ENCODE peak calls at places on chromosomes 7 and 10, in ten cellular contexts. G is thoracic aorta; A is hepatocyte; W is right atrium auricular region; Z is left ventricle myocardium inferior; F is GM23248; L is Panc1; M is ovary; Y is CD8-positive, alpha-beta memory T cell; O is effector memory CD4-positive, alpha-beta T cell. B is an unnamed sample. For H3K4me1, the result is how much of the 10 kb centered on the place peaks cover.

GRCh38 chr7:32532716-32533115 is 37.4 kb downstream of the AVL9 start:
- DNase-seq in O (no peak), W (no peak), A (no peak), Y (no peak), F (no peak), G (no peak), M (no peak), L (no peak), Z (no peak), B (no peak)

GRCh38 chr7:155972247-155972646 is 160.0 kb upstream of the SHH start:
- DNase-seq in L (no peak), Z (no peak), W (no peak), G (no peak), Y (no peak), M (no peak), A (no peak), F (no peak), O (no peak), B (no peak)

GRCh38 chr10:68155615-68156205 is 46.4 kb downstream of the MYPN start:
- DNase-seq in W (no peak), M (no peak), Y (no peak), O (no peak), Z (no peak), A (no peak), L (no peak), F (peak), G (no peak), B (no peak)

GRCh38 chr10:121500591-121501341 is 97.5 kb downstream of the FGFR2 start:
- DNase-seq in Y (no peak), W (no peak), M (no peak), Z (no peak), G (no peak), A (no peak), O (no peak), L (no peak), F (no peak), B (no peak)

GRCh38 chr10:34292178-34292565 is 522.9 kb downstream of the PARD3 start:
- DNase-seq in F (no peak), Y (no peak), Z (no peak), G (no peak), W (no peak), M (no peak), O (no peak), A (no peak), L (no peak), B (no peak)

GRCh38 chr7:31051598-31052503 is at the start of gene ADCYAP1R1:
- DNase-seq in Y (no peak), Z (peak), A (peak), L (no peak), M (peak), G (no peak), O (no peak), W (no peak), F (no peak), B (no peak)

GRCh38 chr7:8938036-8938435 is 504.6 kb downstream of the NXPH1 start:
- DNase-seq in A (no peak), W (no peak), F (no peak), M (no peak), G (no peak), Y (no peak), Z (no peak), O (no peak), L (no peak), B (peak)

GRCh38 chr10:113029055-113029440 is 79.0 kb downstream of the TCF7L2 start:
- DNase-seq in Y (no peak), G (no peak), Z (no peak), W (no peak), M (no peak), L (no peak), A (no peak), F (peak), O (no peak), B (no peak)

GRCh38 chr10:119404719-119405504 is 137.6 kb downstream of the RGS10 start:
- DNase-seq in Y (no peak), F (no peak), G (no peak), L (no peak), A (no peak), W (no peak), M (no peak), Z (no peak), O (no peak), B (no peak)

GRCh38 chr10:61793760-61794713 is 107.5 kb upstream of the ARID5B start:
- DNase-seq in A (no peak), Y (no peak), Z (no peak), G (no peak), W (no peak), L (no peak), O (no peak), F (peak), M (no peak), B (no peak)

GRCh38 chr10:3529691-3530090 is 255.3 kb downstream of the KLF6 start:
- DNase-seq in A (no peak), L (no peak), G (no peak), Y (no peak), F (no peak), O (no peak), Z (no peak), M (no peak), W (no peak), B (no peak)

GRCh38 chr7:133783276-133783675 is 343.9 kb upstream of the LRGUK start:
- DNase-seq in F (no peak), Y (no peak), Z (no peak), L (no peak), A (no peak), W (no peak), O (no peak), G (no peak), M (no peak), B (no peak)

GRCh38 chr7:108630002-108630401 is 60.3 kb downstream of the DNAJB9 start:
- DNase-seq in W (no peak), O (no peak), M (no peak), A (peak), L (no peak), Z (no peak), Y (no peak), G (no peak), F (no peak), B (no peak)

GRCh38 chr10:80187060-80187459 is 18.3 kb downstream of the ANXA11 start:
- DNase-seq in G (no peak), M (no peak), Y (no peak), L (no peak), O (no peak), F (no peak), A (no peak), Z (no peak), W (no peak), B (no peak)

GRCh38 chr10:69573056-69573806 is at the start of gene NEUROG3:
- DNase-seq in O (no peak), G (no peak), Y (no peak), M (no peak), A (no peak), W (no peak), F (no peak), Z (no peak), L (no peak), B (no peak)

GRCh38 chr10:19204239-19204917 is 155.8 kb downstream of the MALRD1 start:
- DNase-seq in O (no peak), A (no peak), F (no peak), Z (no peak), G (no peak), W (no peak), M (no peak), L (no peak), Y (no peak), B (no peak)

DNA sequence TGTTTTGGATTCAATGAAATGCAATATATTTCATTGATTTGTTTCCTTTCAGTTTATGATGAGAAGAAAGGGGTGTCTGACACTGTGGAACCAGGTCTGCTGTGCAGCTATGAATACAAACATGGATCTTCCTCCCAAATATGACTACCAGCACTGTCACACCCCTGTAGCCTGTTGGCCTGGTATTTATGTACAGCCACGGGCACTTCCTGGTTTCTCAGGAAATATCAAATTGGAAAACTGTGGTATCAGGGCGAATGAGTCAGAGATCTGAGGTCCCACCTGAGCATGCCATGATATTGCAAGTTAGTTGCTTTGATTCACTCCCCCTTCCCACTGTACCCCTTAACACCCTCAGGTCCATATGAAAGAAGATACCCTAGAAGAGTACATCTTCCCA is 87.8 kb downstream of the DNMBP start:
- DNase-seq in A (no peak), M (no peak), Y (no peak), F (peak), O (no peak), W (no peak), Z (no peak), L (no peak), G (no peak), B (no peak)
- H3K4me1 ChIP-seq in A (under half), M (under half), Y (under half), F (under half), O (under half), W (under half), Z (under half), L (under half), G (under half), B (under half)

GRCh38 chr7:159201722-159202330 is 57.2 kb upstream of the VIPR2 start:
- DNase-seq in A (no peak), L (no peak), W (no peak), Z (no peak), Y (no peak), O (no peak), G (no peak), M (no peak), F (no peak), B (no peak)

GRCh38 chr7:159200421-159200820 is 55.8 kb upstream of the VIPR2 start:
- DNase-seq in F (no peak), O (no peak), M (no peak), G (no peak), Z (no peak), A (no peak), W (no peak), L (no peak), Y (no peak), B (no peak)

GRCh38 chr7:159205833-159206232 is 61.2 kb upstream of the VIPR2 start:
- DNase-seq in W (no peak), A (no peak), F (no peak), Z (no peak), Y (no peak), M (no peak), L (no peak), O (no peak), G (no peak), B (no peak)

GRCh38 chr7:159207398-159207797 is 62.7 kb upstream of the VIPR2 start:
- DNase-seq in L (no peak), F (no peak), W (no peak), O (no peak), Z (no peak), Y (no peak), M (no peak), G (no peak), A (no peak), B (no peak)

DNA sequence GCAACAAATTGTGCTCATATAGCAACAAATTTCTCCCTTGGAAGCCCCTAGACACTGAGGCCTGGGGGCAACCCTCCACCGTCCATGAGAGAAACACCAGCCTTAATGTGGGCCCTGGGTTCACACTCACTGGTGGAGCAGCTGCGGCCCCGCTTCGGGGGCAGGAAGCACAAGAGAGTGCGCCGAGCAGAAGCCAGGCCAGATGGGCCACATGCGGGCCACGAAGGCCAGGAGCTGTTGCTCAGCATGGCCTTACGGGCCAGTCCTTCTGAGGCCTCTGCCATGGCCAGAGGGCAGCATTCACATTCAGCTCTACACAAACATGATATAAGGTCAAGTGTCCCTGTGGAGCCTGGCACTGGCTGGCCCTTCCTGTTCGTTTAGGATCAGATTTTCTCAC is 60.0 kb upstream of the VIPR2 start:
- DNase-seq in L (no peak), O (no peak), M (no peak), Z (no peak), W (no peak), Y (no peak), G (no peak), F (no peak), A (no peak), B (no peak)
- H3K4me3 ChIP-seq in L (no peak), O (no peak), M (no peak), Z (no peak), W (no peak), Y (no peak), G (no peak), F (no peak), A (no peak), B (no peak)

GRCh38 chr10:125156196-125156595 is 4.2 kb downstream of the CTBP2 start:
- DNase-seq in Z (no peak), Y (no peak), M (no peak), L (no peak), F (no peak), A (no peak), O (no peak), W (no peak), G (no peak), B (no peak)

GRCh38 chr10:125153693-125154490 is 6.5 kb downstream of the CTBP2 start:
- DNase-seq in O (no peak), F (peak), M (no peak), G (no peak), A (peak), W (no peak), Y (no peak), Z (no peak), L (no peak), B (peak)

GRCh38 chr10:125155669-125156068 is 4.7 kb downstream of the CTBP2 start:
- DNase-seq in Z (no peak), W (no peak), G (no peak), O (no peak), M (no peak), Y (no peak), A (no peak), L (no peak), F (no peak), B (no peak)

GRCh38 chr10:125154529-125154928 is 5.8 kb downstream of the CTBP2 start:
- DNase-seq in Y (no peak), M (no peak), G (no peak), A (no peak), Z (no peak), O (no peak), W (no peak), F (no peak), L (no peak), B (no peak)

GRCh38 chr10:125155101-125155500 is 5.3 kb downstream of the CTBP2 start:
- DNase-seq in F (no peak), L (no peak), Y (no peak), M (no peak), O (no peak), G (no peak), Z (no peak), W (no peak), A (no peak), B (no peak)
- H3K4me1 ChIP-seq in F (half or more), L (half or more), Y (under half), M (under half), O (under half), G (half or more), Z (half or more), W (half or more), A (half or more), B (half or more)

DNA sequence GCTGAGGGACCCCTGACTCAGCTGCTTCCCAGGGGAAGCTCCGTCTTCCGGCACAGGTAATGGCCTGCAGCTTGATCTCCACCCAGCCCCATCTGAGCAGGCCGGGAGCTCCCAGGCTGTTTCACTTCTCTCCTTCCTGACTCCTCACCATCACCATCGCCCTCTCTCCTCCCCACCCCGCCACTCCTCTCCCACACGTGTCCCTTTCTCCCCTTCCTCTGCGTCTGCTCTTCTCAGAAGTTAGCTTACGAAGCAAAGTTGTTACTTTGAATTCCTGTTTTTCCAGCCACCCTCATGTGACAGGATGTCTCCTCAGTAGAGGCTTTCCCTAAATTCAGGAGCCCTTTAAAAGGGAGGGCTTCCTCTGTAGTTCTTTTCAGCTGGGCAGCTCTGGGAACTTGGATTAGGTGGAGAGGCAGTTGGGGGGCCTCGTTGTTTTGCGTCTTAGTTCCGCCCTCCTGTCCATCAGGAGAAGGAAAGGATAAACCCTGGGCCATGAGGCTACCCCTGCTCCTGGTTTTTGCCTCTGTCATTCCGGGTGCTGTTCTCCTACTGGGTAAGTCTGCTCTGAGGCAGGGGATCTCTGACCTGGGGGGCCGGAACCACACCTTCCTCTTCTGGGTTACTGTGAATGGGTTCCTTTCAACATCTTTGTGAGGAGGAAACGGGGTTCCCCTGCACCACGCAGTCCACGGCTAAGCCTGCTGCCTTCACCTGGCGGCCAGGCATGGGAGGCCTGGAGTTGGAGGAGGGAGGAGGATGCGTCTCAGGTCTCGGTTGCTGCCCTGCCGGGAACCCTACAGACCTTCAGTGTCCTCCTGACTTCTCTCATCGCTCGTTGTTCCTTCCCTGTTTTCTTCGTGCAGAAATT is at the start of gene MRC1:
- DNase-seq in A (no peak), Z (peak), G (no peak), M (no peak), L (no peak), F (no peak), W (no peak), O (no peak), Y (no peak), B (no peak)
- H3K4me3 ChIP-seq in A (no peak), Z (peak), G (peak), M (no peak), L (no peak), F (no peak), W (peak), O (no peak), Y (no peak), B (peak)

GRCh38 chr7:47496064-47496665 is 85.7 kb downstream of the TNS3 start:
- DNase-seq in G (no peak), M (no peak), Z (no peak), W (no peak), O (no peak), Y (no peak), F (no peak), A (no peak), L (no peak), B (no peak)
- H3K4me1 ChIP-seq in G (half or more), M (under half), Z (half or more), W (under half), O (under half), Y (under half), F (under half), A (half or more), L (half or more), B (half or more)

GRCh38 chr7:28407643-28408042 is 4.7 kb upstream of the CREB5 start:
- DNase-seq in M (peak), F (peak), Z (no peak), O (no peak), G (no peak), W (no peak), A (peak), Y (no peak), L (no peak), B (no peak)
- H3K4me3 ChIP-seq in M (no peak), F (no peak), Z (no peak), O (no peak), G (no peak), W (no peak), A (no peak), Y (no peak), L (no peak), B (no peak)

GRCh38 chr7:24724451-24725190 is 32.6 kb downstream of the GSDME start:
- DNase-seq in A (no peak), L (no peak), F (no peak), M (no peak), Y (no peak), G (no peak), O (no peak), Z (no peak), W (peak), B (no peak)
- H3K4me1 ChIP-seq in A (under half), L (under half), F (under half), M (under half), Y (under half), G (under half), O (under half), Z (under half), W (under half), B (under half)

DNA sequence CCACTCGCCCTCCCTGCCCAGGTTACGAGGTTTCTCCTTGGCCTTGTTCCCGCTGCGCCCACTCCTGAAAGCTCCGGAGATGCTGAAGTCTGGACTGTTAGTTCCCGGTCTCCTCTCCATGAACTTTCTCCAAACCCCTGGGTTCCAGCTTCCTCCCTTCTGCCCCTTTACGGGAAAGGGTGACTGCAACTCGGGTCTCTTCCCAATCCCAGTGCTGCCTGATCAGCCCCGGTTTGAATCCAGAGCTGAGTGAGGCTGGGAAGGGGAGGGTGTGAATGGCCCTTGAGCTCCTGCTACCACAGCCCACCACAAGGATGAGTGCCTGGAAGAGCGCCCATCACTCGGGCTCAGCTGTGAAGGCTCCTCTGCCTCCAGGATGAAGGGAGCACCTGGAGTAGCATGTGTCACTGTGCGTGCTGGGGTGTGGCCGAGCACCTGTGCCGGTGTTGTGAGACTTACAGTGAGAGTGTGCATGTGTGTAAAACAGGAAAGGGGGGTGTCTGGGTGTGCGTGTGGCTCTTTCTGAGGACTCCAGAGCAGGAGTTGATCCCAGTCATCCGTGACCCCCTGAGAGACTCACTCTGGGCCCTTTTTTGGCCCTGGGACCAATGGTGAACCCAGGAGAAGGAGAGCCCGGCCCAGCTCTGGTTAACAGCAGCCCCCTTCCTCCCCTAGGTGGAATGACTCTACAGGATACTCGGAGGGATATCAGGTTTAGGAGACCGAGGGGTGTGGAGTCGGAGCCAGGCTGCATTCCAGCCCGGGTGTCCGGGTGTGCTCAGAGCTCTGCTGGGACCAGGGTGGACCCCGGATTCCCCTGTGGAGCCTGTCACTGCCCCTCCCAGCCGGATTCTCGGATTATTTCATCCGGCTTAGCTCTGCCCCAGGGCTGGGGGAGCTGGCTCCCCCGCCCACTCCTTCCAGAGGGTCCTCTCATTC is 1.1 kb upstream of the ZNF467 start:
- DNase-seq in F (peak), G (no peak), M (peak), W (no peak), Y (no peak), L (no peak), O (no peak), A (peak), Z (no peak), B (no peak)
- H3K4me3 ChIP-seq in F (no peak), G (peak), M (peak), W (no peak), Y (no peak), L (peak), O (peak), A (no peak), Z (peak), B (peak)